ENCODE peak calls at places on chromosomes 5 and 9, in eight cellular contexts. X is H1, T is left ventricle myocardium inferior, S is foreskin fibroblast, H is suprapubic skin, O is fibroblast of villous mesenchyme, M is AG10803, I is astrocyte of the spinal cord. V is an unnamed sample.
A peak's percentile ranks its signal among the peaks of the same experiment; 100 is the strongest.

GRCh38 chr9:73869261-73869660 is 627.9 kb upstream of the RORB start:
- DNase-seq in S (peak; percentile 50), O (peak; percentile 32), X (no peak), H (no peak), M (no peak), I (peak; percentile 48), T (no peak), V (peak; percentile 91)

GRCh38 chr9:4012446-4012845 is 287.4 kb downstream of the GLIS3 start:
- DNase-seq in X (no peak), O (no peak), M (peak; percentile 33), H (no peak), T (no peak), I (peak; percentile 65), S (no peak), V (peak; percentile 29)

GRCh38 chr9:31753756-31754155 is 630.7 kb upstream of the ACO1 start:
- DNase-seq in H (no peak), X (no peak), M (no peak), S (no peak), T (no peak), I (no peak), O (no peak), V (no peak)

GRCh38 chr5:172540099-172540870 is 86.0 kb upstream of the SH3PXD2B start:
- DNase-seq in H (peak; percentile 24), X (peak; percentile 14), O (no peak), M (no peak), T (no peak), I (no peak), S (no peak), V (no peak)

GRCh38 chr5:8633706-8634105 is 764.8 kb downstream of the MTRR start:
- DNase-seq in M (peak; percentile 49), O (peak; percentile 32), T (no peak), H (no peak), S (peak; percentile 57), I (peak; percentile 29), X (no peak), V (peak; percentile 46)

GRCh38 chr9:91837982-91838731 is 111.9 kb downstream of the ROR2 start:
- DNase-seq in S (no peak), T (peak; percentile 51), I (no peak), O (peak; percentile 88), H (peak; percentile 76), M (no peak), X (no peak), V (peak; percentile 58)

GRCh38 chr5:83703059-83703458 is 17.6 kb downstream of the HAPLN1 start:
- DNase-seq in H (no peak), M (no peak), X (no peak), S (no peak), T (no peak), I (no peak), O (no peak), V (no peak)

GRCh38 chr9:114733814-114734213 is 51.8 kb upstream of the TEX48 start:
- DNase-seq in M (peak; percentile 57), O (peak; percentile 78), H (no peak), S (no peak), I (peak; percentile 43), T (no peak), X (no peak), V (peak; percentile 74)

GRCh38 chr9:92232190-92232589 is 61.3 kb downstream of the IARS1 start:
- DNase-seq in O (no peak), H (no peak), I (no peak), S (no peak), X (no peak), M (no peak), T (no peak), V (no peak)

GRCh38 chr9:85040141-85040540 is 370.6 kb downstream of the NTRK2 start:
- DNase-seq in H (no peak), S (no peak), X (no peak), T (no peak), O (no peak), I (no peak), M (no peak), V (no peak)

GRCh38 chr5:36152324-36153298 is 700 bp downstream of the SKP2 start:
- DNase-seq in S (peak; percentile 7), H (no peak), X (no peak), O (peak; percentile 22), M (peak; percentile 52), I (no peak), T (no peak), V (peak; percentile 54)

GRCh38 chr9:21558627-21559401 is 76.7 kb upstream of the IFNE start:
- DNase-seq in I (peak; percentile 64), O (peak; percentile 58), H (no peak), S (no peak), T (no peak), M (no peak), X (no peak), V (peak; percentile 48)

GRCh38 chr9:109115931-109116541 is 3.7 kb downstream of the TMEM245 start:
- DNase-seq in M (peak; percentile 49), H (no peak), X (no peak), S (no peak), T (peak; percentile 35), O (peak; percentile 48), I (peak; percentile 71), V (no peak)

GRCh38 chr5:7878381-7878873 is 9.5 kb downstream of the MTRR start:
- DNase-seq in S (peak; percentile 38), T (no peak), M (peak; percentile 43), H (no peak), I (peak; percentile 25), X (no peak), O (peak; percentile 65), V (peak; percentile 72)

DNA sequence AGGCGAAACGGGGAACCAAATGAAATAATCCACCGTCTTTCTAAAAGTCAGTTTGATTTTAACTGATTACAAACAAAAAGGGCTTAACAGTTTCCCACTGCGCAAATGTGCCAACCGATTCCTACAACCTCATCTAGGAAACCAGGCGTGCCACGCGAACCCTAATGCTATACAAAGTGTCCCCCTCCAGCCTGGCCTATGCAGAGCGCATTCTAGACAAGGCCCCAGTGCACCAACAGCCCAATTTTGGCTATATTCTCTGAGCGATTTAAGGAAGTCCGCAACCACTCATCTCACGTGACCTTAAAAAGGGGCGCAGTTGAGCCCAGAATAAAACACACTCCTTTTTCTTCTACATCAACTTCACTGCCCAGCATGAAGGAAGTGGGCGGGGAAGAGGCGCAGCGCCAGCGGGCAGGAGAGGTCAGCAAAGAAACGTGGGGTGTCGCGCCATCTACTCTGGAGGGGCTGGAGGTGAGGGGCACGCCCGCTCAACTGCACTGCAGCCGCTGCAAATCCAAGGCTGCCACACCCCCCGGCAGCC is 779 bp downstream of the FAM13B start:
- DNase-seq in O (peak; percentile 58), S (peak; percentile 45), H (no peak), I (no peak), M (peak; percentile 48), X (no peak), T (peak; percentile 70), V (peak; percentile 45)
- TF ChIP-seq CTCF in O (no peak), S (no peak), H (no peak), I (no peak), M (no peak), X (peak; percentile 1), T (no peak), V (no peak)

DNA sequence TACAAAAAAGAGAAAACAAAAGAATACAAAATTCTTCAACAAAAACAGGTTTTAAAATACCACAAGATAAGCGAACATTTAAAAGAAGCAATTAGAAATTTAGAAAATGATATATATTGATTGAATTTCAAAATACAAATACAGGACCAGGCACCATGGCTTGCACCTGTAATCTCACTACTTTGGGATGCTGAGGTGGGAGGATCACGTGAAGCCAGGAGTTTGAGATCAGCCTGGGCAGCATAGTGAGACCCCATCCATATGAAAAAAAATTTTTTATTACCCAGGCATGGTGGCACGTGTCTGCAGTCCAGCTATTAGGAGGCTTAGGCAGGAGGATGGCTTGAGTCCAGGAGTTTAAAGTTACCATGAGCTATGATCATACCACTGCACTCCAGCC is 109.9 kb upstream of the SLC30A5 start:
- DNase-seq in S (no peak), M (no peak), O (no peak), I (no peak), X (no peak), T (no peak), H (no peak), V (no peak)
- H3K4me3 ChIP-seq in S (no peak overlapping the region), M (no peak overlapping the region), O (no peak overlapping the region), I (no peak overlapping the region), X (no peak overlapping the region), T (no peak overlapping the region), H (no peak overlapping the region), V (no peak overlapping the region)

GRCh38 chr9:9970514-9970913 is 642.3 kb downstream of the PTPRD start:
- DNase-seq in S (no peak), H (no peak), X (no peak), T (no peak), M (no peak), I (no peak), O (no peak), V (no peak)
- TF ChIP-seq CTCF in S (no peak), H (no peak), X (no peak), T (no peak), M (no peak), I (no peak), O (no peak), V (no peak)

DNA sequence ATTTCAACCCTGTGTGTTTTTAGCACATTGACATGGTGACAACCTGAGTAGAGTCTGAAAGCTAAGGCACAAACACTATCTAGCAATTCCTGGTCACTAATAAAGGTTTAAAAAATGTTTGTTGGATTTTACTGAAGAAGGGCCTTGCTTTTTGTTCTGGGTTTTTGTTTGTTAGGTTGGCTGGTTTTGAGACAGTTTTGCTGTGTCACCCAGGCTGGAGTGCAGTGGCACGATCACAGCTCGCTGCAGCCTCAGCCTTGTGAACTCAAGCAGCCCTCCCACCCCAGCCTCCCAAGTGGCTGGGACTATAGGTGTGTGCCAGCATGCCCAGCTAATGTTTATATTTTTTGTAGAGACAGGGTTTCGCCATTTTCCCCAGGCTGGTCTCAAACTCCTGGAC is 39.0 kb downstream of the PRKACG start:
- DNase-seq in H (no peak), O (no peak), I (no peak), T (no peak), X (no peak), M (no peak), S (no peak), V (no peak)
- H3K4me3 ChIP-seq in H (peak overlapping the region; percentile 8), O (no peak overlapping the region), I (no peak overlapping the region), T (peak overlapping the region; percentile 61), X (no peak overlapping the region), M (no peak overlapping the region), S (no peak overlapping the region), V (no peak overlapping the region)

V was measured in choroid plexus epithelial cell.